ENCODE peak calls at places on chromosomes 7 and 10, in ten cellular contexts. One of them, this sample, is unnamed.

GRCh38 chr10:47325303-47326291 is 3.3 kb downstream of the GDF2 start:
- DNase-seq in HL-60: no peak
- DNase-seq in AG04450: no peak
- DNase-seq in body of pancreas: no peak
- DNase-seq in upper lobe of left lung: no peak
- DNase-seq in tibial nerve: no peak
- DNase-seq in kidney: peak
- DNase-seq in upper lobe of right lung: peak
- DNase-seq in CD8-positive, alpha-beta T cell: no peak
- DNase-seq in fibroblast of lung: no peak
- DNase-seq in this sample: no peak

GRCh38 chr10:69317175-69318086 is 39.1 kb downstream of the HK1 start:
- DNase-seq in HL-60: no peak
- DNase-seq in AG04450: no peak
- DNase-seq in body of pancreas: no peak
- DNase-seq in upper lobe of left lung: no peak
- DNase-seq in tibial nerve: no peak
- DNase-seq in kidney: no peak
- DNase-seq in upper lobe of right lung: no peak
- DNase-seq in CD8-positive, alpha-beta T cell: no peak
- DNase-seq in fibroblast of lung: no peak
- DNase-seq in this sample: no peak

GRCh38 chr7:33771422-33771821 is 133.9 kb upstream of the BMPER start:
- DNase-seq in HL-60: no peak
- DNase-seq in AG04450: no peak
- DNase-seq in body of pancreas: no peak
- DNase-seq in upper lobe of left lung: no peak
- DNase-seq in tibial nerve: no peak
- DNase-seq in kidney: no peak
- DNase-seq in upper lobe of right lung: no peak
- DNase-seq in CD8-positive, alpha-beta T cell: no peak
- DNase-seq in fibroblast of lung: no peak
- DNase-seq in this sample: no peak

GRCh38 chr7:682810-683209 is 43.7 kb upstream of the DNAAF5 start:
- DNase-seq in HL-60: no peak
- DNase-seq in AG04450: no peak
- DNase-seq in body of pancreas: no peak
- DNase-seq in upper lobe of left lung: no peak
- DNase-seq in tibial nerve: no peak
- DNase-seq in kidney: peak
- DNase-seq in upper lobe of right lung: peak
- DNase-seq in CD8-positive, alpha-beta T cell: no peak
- DNase-seq in fibroblast of lung: no peak
- DNase-seq in this sample: no peak

GRCh38 chr10:55019461-55019860 is 218.4 kb upstream of the PCDH15 start:
- DNase-seq in HL-60: no peak
- DNase-seq in AG04450: no peak
- DNase-seq in body of pancreas: no peak
- DNase-seq in upper lobe of left lung: no peak
- DNase-seq in tibial nerve: no peak
- DNase-seq in kidney: no peak
- DNase-seq in upper lobe of right lung: no peak
- DNase-seq in CD8-positive, alpha-beta T cell: no peak
- DNase-seq in fibroblast of lung: peak
- DNase-seq in this sample: no peak

GRCh38 chr7:25647007-25647406 is 418.7 kb upstream of the NPVF start:
- DNase-seq in HL-60: no peak
- DNase-seq in AG04450: no peak
- DNase-seq in body of pancreas: no peak
- DNase-seq in upper lobe of left lung: no peak
- DNase-seq in tibial nerve: no peak
- DNase-seq in kidney: no peak
- DNase-seq in upper lobe of right lung: no peak
- DNase-seq in CD8-positive, alpha-beta T cell: no peak
- DNase-seq in fibroblast of lung: no peak
- DNase-seq in this sample: no peak

GRCh38 chr10:52423369-52423768 is 109.3 kb downstream of the DKK1 start:
- DNase-seq in HL-60: no peak
- DNase-seq in AG04450: no peak
- DNase-seq in body of pancreas: no peak
- DNase-seq in upper lobe of left lung: no peak
- DNase-seq in tibial nerve: no peak
- DNase-seq in kidney: no peak
- DNase-seq in upper lobe of right lung: no peak
- DNase-seq in CD8-positive, alpha-beta T cell: no peak
- DNase-seq in fibroblast of lung: no peak
- DNase-seq in this sample: no peak

GRCh38 chr7:144656960-144657359 is 178.9 kb downstream of the TPK1 start:
- DNase-seq in HL-60: peak
- DNase-seq in AG04450: no peak
- DNase-seq in body of pancreas: no peak
- DNase-seq in upper lobe of left lung: no peak
- DNase-seq in tibial nerve: no peak
- DNase-seq in kidney: no peak
- DNase-seq in upper lobe of right lung: no peak
- DNase-seq in CD8-positive, alpha-beta T cell: no peak
- DNase-seq in fibroblast of lung: no peak
- DNase-seq in this sample: no peak

GRCh38 chr10:42963302-42963701 is 113.6 kb upstream of the RET start:
- DNase-seq in HL-60: peak
- DNase-seq in AG04450: no peak
- DNase-seq in body of pancreas: peak
- DNase-seq in upper lobe of left lung: no peak
- DNase-seq in tibial nerve: no peak
- DNase-seq in kidney: peak
- DNase-seq in upper lobe of right lung: peak
- DNase-seq in CD8-positive, alpha-beta T cell: no peak
- DNase-seq in fibroblast of lung: no peak
- DNase-seq in this sample: peak

GRCh38 chr7:156639426-156640256 is 933 bp upstream of the RNF32 start:
- DNase-seq in HL-60: no peak
- DNase-seq in AG04450: no peak
- DNase-seq in body of pancreas: peak
- DNase-seq in upper lobe of left lung: no peak
- DNase-seq in tibial nerve: no peak
- DNase-seq in kidney: peak
- DNase-seq in upper lobe of right lung: peak
- DNase-seq in CD8-positive, alpha-beta T cell: no peak
- DNase-seq in fibroblast of lung: peak
- DNase-seq in this sample: peak

GRCh38 chr7:40612298-40612697 is 477.5 kb downstream of the SUGCT start:
- DNase-seq in HL-60: no peak
- DNase-seq in AG04450: no peak
- DNase-seq in body of pancreas: no peak
- DNase-seq in upper lobe of left lung: no peak
- DNase-seq in tibial nerve: no peak
- DNase-seq in kidney: no peak
- DNase-seq in upper lobe of right lung: no peak
- DNase-seq in CD8-positive, alpha-beta T cell: no peak
- DNase-seq in fibroblast of lung: no peak
- DNase-seq in this sample: no peak

GRCh38 chr7:140625908-140626868 is 14.4 kb downstream of the DENND2A start:
- DNase-seq in HL-60: no peak
- DNase-seq in AG04450: peak
- DNase-seq in body of pancreas: peak
- DNase-seq in upper lobe of left lung: no peak
- DNase-seq in tibial nerve: peak
- DNase-seq in kidney: peak
- DNase-seq in upper lobe of right lung: peak
- DNase-seq in CD8-positive, alpha-beta T cell: no peak
- DNase-seq in fibroblast of lung: peak
- DNase-seq in this sample: peak

GRCh38 chr10:92891885-92892705 is 43.8 kb downstream of the EXOC6 start:
- DNase-seq in HL-60: no peak
- DNase-seq in AG04450: peak
- DNase-seq in body of pancreas: peak
- DNase-seq in upper lobe of left lung: no peak
- DNase-seq in tibial nerve: no peak
- DNase-seq in kidney: peak
- DNase-seq in upper lobe of right lung: no peak
- DNase-seq in CD8-positive, alpha-beta T cell: no peak
- DNase-seq in fibroblast of lung: peak
- DNase-seq in this sample: peak

GRCh38 chr7:9978111-9979064 is 995.3 kb upstream of the PHF14 start:
- DNase-seq in HL-60: no peak
- DNase-seq in AG04450: no peak
- DNase-seq in body of pancreas: no peak
- DNase-seq in upper lobe of left lung: no peak
- DNase-seq in tibial nerve: no peak
- DNase-seq in kidney: no peak
- DNase-seq in upper lobe of right lung: no peak
- DNase-seq in CD8-positive, alpha-beta T cell: no peak
- DNase-seq in fibroblast of lung: no peak
- DNase-seq in this sample: no peak

GRCh38 chr7:9981950-9982349 is 991.7 kb upstream of the PHF14 start:
- DNase-seq in HL-60: no peak
- DNase-seq in AG04450: no peak
- DNase-seq in body of pancreas: no peak
- DNase-seq in upper lobe of left lung: no peak
- DNase-seq in tibial nerve: no peak
- DNase-seq in kidney: no peak
- DNase-seq in upper lobe of right lung: no peak
- DNase-seq in CD8-positive, alpha-beta T cell: no peak
- DNase-seq in fibroblast of lung: no peak
- DNase-seq in this sample: no peak

DNA sequence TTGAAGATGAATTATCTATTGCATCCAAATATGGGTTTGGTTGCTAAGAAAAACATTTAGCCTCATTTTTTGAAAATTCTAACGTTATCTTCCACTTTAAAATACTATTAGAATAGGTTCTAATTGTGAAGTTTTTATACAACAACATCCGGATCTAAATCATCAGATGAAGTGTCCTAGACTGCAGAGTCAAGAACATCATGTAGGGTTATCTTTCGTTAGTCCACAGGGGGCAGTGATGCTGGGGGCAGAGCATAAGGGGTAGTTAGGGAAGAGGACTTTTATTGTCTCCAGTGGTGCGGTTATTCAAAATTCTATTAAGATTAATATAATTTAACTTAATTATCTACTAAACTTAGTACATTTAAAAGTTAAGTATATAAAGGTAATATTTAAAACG is 990.6 kb upstream of the PHF14 start:
- DNase-seq in HL-60: no peak
- DNase-seq in AG04450: no peak
- DNase-seq in body of pancreas: no peak
- DNase-seq in upper lobe of left lung: no peak
- DNase-seq in tibial nerve: no peak
- DNase-seq in kidney: no peak
- DNase-seq in upper lobe of right lung: no peak
- DNase-seq in CD8-positive, alpha-beta T cell: no peak
- DNase-seq in fibroblast of lung: no peak
- DNase-seq in this sample: no peak
- H3K27ac ChIP-seq in HL-60: no peak
- H3K27ac ChIP-seq in AG04450: no peak
- H3K27ac ChIP-seq in body of pancreas: no peak
- H3K27ac ChIP-seq in upper lobe of left lung: no peak
- H3K27ac ChIP-seq in tibial nerve: no peak
- H3K27ac ChIP-seq in kidney: no peak
- H3K27ac ChIP-seq in upper lobe of right lung: no peak
- H3K27ac ChIP-seq in CD8-positive, alpha-beta T cell: no peak
- H3K27ac ChIP-seq in fibroblast of lung: no peak
- H3K27ac ChIP-seq in this sample: no peak

DNA sequence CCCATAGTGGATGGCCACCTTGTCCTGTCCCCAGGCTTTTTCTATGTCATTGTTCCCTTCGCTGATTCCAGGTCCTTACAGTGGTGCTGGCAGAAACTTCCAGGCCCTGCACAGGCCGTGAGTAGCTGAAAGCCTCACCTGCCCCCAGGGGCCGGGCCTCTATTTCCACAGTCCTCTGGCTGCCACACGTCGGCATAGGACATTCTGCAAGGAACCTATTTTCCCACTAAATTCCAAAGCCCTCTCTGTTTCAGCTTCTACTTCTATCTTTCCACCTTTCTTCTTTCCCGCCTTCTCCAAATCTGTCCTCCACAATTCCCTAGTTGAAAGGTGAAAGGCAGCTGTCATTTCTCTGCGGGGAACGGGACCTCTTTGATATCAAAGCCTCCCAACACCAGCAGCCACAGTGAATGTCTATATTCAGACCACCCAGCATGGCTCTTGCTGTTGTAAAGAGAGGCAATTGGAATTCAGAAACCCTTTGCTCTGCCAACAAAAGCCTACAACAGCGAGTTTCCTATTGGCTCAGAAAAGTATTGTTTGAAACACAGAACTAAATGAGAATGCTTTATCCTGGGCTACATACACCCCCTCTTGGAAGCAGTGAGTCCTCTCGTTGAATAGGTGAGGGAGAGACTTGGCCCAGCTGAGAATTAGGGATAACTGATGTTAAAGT is 607.7 kb downstream of the GALNT17 start:
- DNase-seq in HL-60: no peak
- DNase-seq in AG04450: no peak
- DNase-seq in body of pancreas: no peak
- DNase-seq in upper lobe of left lung: no peak
- DNase-seq in tibial nerve: no peak
- DNase-seq in kidney: no peak
- DNase-seq in upper lobe of right lung: no peak
- DNase-seq in CD8-positive, alpha-beta T cell: no peak
- DNase-seq in fibroblast of lung: no peak
- DNase-seq in this sample: no peak
- TF ChIP-seq CTCF in HL-60: no peak
- TF ChIP-seq CTCF in AG04450: no peak
- TF ChIP-seq CTCF in body of pancreas: no peak
- TF ChIP-seq CTCF in upper lobe of left lung: no peak
- TF ChIP-seq CTCF in tibial nerve: no peak
- TF ChIP-seq CTCF in kidney: no peak
- TF ChIP-seq CTCF in upper lobe of right lung: no peak
- TF ChIP-seq CTCF in CD8-positive, alpha-beta T cell: no peak
- TF ChIP-seq CTCF in fibroblast of lung: no peak
- TF ChIP-seq CTCF in this sample: no peak

DNA sequence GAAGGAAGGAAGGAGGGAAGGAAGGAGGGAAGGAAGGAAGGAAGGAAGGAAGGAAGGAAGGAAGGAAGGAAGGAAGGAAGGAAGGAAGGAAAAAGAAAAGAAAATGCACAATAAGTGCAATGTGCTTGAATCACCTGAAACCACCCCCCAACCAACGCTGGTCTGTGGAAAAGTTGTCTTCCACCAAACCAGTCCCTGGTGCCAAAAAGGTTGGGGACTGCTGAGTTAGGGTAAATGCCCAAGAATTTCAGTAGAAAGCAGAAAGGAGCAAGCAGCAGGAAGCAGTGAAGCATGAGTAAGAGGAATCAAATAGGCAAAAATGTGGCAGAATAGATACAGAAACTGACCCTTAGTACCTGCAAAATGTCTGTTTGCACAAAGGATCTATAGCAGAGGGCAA is 137.2 kb downstream of the JCAD start:
- DNase-seq in HL-60: no peak
- DNase-seq in AG04450: no peak
- DNase-seq in body of pancreas: no peak
- DNase-seq in upper lobe of left lung: no peak
- DNase-seq in tibial nerve: no peak
- DNase-seq in kidney: no peak
- DNase-seq in upper lobe of right lung: no peak
- DNase-seq in CD8-positive, alpha-beta T cell: no peak
- DNase-seq in fibroblast of lung: no peak
- DNase-seq in this sample: no peak
- H3K27ac ChIP-seq in HL-60: no peak
- H3K27ac ChIP-seq in AG04450: no peak
- H3K27ac ChIP-seq in body of pancreas: no peak
- H3K27ac ChIP-seq in upper lobe of left lung: no peak
- H3K27ac ChIP-seq in tibial nerve: no peak
- H3K27ac ChIP-seq in kidney: no peak
- H3K27ac ChIP-seq in upper lobe of right lung: no peak
- H3K27ac ChIP-seq in CD8-positive, alpha-beta T cell: no peak
- H3K27ac ChIP-seq in fibroblast of lung: no peak
- H3K27ac ChIP-seq in this sample: no peak

GRCh38 chr7:101234636-101235035 is 3.0 kb downstream of the CLDN15 start:
- DNase-seq in HL-60: no peak
- DNase-seq in AG04450: no peak
- DNase-seq in body of pancreas: no peak
- DNase-seq in upper lobe of left lung: no peak
- DNase-seq in tibial nerve: no peak
- DNase-seq in kidney: no peak
- DNase-seq in upper lobe of right lung: no peak
- DNase-seq in CD8-positive, alpha-beta T cell: no peak
- DNase-seq in fibroblast of lung: no peak
- DNase-seq in this sample: no peak
- TF ChIP-seq CTCF in HL-60: no peak
- TF ChIP-seq CTCF in AG04450: no peak
- TF ChIP-seq CTCF in body of pancreas: no peak
- TF ChIP-seq CTCF in upper lobe of left lung: no peak
- TF ChIP-seq CTCF in tibial nerve: no peak
- TF ChIP-seq CTCF in kidney: no peak
- TF ChIP-seq CTCF in upper lobe of right lung: no peak
- TF ChIP-seq CTCF in CD8-positive, alpha-beta T cell: no peak
- TF ChIP-seq CTCF in fibroblast of lung: no peak
- TF ChIP-seq CTCF in this sample: no peak

This sample was measured in lower lobe of right lung.